ENCODE peak calls at places on chromosomes 5 and 9, in seven cellular contexts. Q is psoas muscle, H is tibial artery, E is pancreas, K is stomach, G is fibroblast of lung, A is HepG2. W is an unnamed sample.

GRCh38 chr5:132655821-132656773 is 1.9 kb upstream of the IL13 start:
- DNase-seq in Q (no peak), H (no peak), E (no peak), K (peak; percentile 27), G (peak; percentile 34), A (no peak), W (no peak)

GRCh38 chr5:6080930-6081726 is 297.2 kb downstream of the MED10 start:
- DNase-seq in Q (no peak), H (no peak), E (no peak), K (no peak), G (no peak), A (no peak), W (no peak)

GRCh38 chr9:128203842-128204551 is 818 bp downstream of the DNM1 start:
- DNase-seq in Q (no peak), H (peak; percentile 54), E (no peak), K (no peak), G (peak; percentile 57), A (no peak), W (peak; percentile 34)

GRCh38 chr5:94314507-94315170 is 303.8 kb downstream of the KIAA0825 start:
- DNase-seq in Q (no peak), H (no peak), E (no peak), K (no peak), G (peak; percentile 5), A (no peak), W (no peak)

GRCh38 chr5:177435847-177436536 is 9.5 kb downstream of the GRK6 start:
- DNase-seq in Q (no peak), H (no peak), E (no peak), K (no peak), G (no peak), A (no peak), W (no peak)

GRCh38 chr9:112112941-112113399 is 62.1 kb downstream of the SUSD1 start:
- DNase-seq in Q (no peak), H (no peak), E (peak; percentile 27), K (peak; percentile 53), G (no peak), A (peak; percentile 60), W (no peak)

GRCh38 chr5:130017173-130017572 is 112.9 kb downstream of the CHSY3 start:
- DNase-seq in Q (no peak), H (no peak), E (no peak), K (no peak), G (no peak), A (no peak), W (no peak)

GRCh38 chr5:103428411-103428871 is 134.1 kb downstream of the NUDT12 start:
- DNase-seq in Q (peak; percentile 55), H (no peak), E (peak; percentile 71), K (peak; percentile 40), G (peak; percentile 88), A (peak; percentile 27), W (peak; percentile 18)

GRCh38 chr5:43627028-43627427 is 24.0 kb downstream of the NNT start:
- DNase-seq in Q (peak; percentile 60), H (peak; percentile 28), E (no peak), K (no peak), G (peak; percentile 40), A (peak; percentile 70), W (no peak)

GRCh38 chr9:116350213-116350612 is 196.6 kb downstream of the PAPPA start:
- DNase-seq in Q (no peak), H (no peak), E (no peak), K (no peak), G (no peak), A (no peak), W (no peak)

GRCh38 chr5:172926796-172927195 is 32.4 kb upstream of the RPL26L1 start:
- DNase-seq in Q (no peak), H (no peak), E (no peak), K (no peak), G (no peak), A (no peak), W (no peak)

GRCh38 chr5:40521108-40521785 is 158.5 kb upstream of the PTGER4 start:
- DNase-seq in Q (no peak), H (no peak), E (no peak), K (no peak), G (no peak), A (no peak), W (no peak)

GRCh38 chr5:154221371-154221896 is 30.9 kb downstream of the GALNT10 start:
- DNase-seq in Q (no peak), H (peak; percentile 42), E (no peak), K (no peak), G (peak; percentile 100), A (no peak), W (no peak)

GRCh38 chr5:127298036-127298429 is 7.4 kb downstream of the MEGF10 start:
- DNase-seq in Q (no peak), H (no peak), E (no peak), K (no peak), G (no peak), A (no peak), W (no peak)

DNA sequence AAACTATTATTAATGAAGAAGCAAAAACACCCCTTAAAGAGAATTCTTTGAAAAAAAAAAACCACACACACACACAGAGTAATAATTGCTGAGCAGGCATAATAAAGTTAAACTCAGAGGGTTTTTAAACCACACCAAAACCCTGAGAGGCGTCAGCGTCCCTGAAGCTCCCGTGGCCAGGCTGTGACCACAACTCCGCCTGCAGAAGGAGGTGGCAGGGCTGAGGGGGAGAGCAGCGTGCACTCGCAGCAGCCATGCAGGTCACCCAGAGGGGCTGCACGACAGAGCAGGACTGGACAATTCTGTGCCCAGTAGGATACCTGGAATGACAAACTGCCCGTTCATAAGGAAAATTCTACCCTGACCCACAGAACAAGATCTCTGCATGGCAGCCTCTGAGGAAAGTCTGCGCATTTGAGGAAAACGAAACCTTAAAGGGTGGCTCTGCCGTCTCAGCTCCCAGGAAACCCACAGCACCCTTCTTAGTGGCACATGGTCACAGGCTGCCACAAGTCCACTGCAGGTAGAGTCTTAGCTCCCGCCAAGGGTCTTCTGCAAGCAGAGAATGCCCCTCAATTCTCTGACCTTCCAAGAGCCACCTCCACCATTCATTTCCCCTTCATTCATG is 44.0 kb downstream of the ROR2 start:
- DNase-seq in Q (no peak), H (peak; percentile 35), E (no peak), K (peak; percentile 45), G (no peak), A (no peak), W (peak; percentile 28)
- H3K4me1 ChIP-seq in Q (no peaks in the 10 kb centered on the region), H (no peaks in the 10 kb centered on the region), E (no peaks in the 10 kb centered on the region), K (peaks cover 79% of the 10 kb centered on the region), G (peaks cover 3% of the 10 kb centered on the region), A (no peaks in the 10 kb centered on the region), W (peaks cover under 1% of the 10 kb centered on the region)

DNA sequence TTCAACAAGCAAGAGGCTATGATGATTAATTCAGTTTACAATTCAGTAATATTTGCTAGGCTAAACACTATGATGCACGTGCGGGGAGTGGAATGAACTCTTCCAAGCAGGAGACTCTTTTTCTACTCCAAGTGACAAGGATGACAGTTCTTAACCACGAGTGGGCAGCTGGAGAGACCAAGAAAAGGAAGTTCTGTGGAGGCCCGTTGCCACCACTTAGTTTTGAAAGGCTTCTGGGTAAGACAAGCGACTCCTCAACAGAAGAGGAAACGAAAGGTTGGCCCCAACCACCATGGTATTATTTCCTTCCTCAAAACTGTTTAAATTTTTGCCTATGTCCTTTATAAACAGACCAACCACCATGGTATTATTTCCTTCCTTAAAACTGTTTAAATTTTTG is 2.8 kb downstream of the DCAF12 start:
- DNase-seq in Q (no peak), H (peak; percentile 61), E (no peak), K (peak; percentile 27), G (no peak), A (no peak), W (no peak)
- H3K4me3 ChIP-seq in Q (peak overlapping the region; percentile 83), H (no peak overlapping the region), E (no peak overlapping the region), K (peak overlapping the region; percentile 6), G (no peak overlapping the region), A (no peak overlapping the region), W (peak overlapping the region; percentile 86)

DNA sequence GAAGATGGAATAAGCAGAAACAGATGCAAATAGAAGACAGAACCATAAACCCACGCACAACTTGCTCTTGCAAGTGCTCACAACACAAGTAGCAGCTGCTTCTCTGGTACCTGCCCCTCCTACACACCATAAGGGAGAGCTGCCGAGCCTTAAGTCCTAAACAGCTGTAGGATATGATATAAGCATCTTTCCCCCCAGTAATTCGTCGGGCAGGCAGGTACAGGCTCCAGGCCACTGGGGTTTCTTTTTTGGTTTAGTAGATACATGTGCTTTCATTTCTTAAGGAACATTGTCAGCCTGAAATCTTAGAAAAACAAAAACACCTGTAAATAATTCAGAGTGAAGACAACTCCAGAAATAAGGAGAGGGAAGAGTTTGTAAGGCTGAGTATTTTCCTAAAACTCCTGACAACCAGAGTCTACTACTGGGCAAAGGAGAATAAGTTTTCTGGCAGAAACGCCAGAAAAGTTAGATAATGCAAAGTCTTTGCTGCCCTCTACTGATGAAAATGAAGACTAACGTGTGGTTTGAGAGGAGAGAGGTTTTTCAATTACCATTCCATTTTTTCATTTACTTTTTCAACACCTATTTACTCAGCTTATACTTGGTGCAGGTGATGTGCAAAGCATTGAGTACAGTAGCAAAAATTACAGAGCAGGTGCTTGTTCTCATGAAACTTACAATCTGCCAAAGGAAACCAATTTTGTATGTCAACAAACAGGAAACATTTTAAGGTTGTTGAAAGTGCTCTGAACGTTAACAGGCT is 20.1 kb upstream of the TCERG1 start:
- DNase-seq in Q (no peak), H (no peak), E (no peak), K (no peak), G (peak; percentile 34), A (peak; percentile 39), W (no peak)
- TF ChIP-seq CTCF in Q (peak; percentile 70), H (peak; percentile 74), E (peak; percentile 43), K (no peak), G (peak; percentile 54), A (peak; percentile 75), W (peak; percentile 74)

DNA sequence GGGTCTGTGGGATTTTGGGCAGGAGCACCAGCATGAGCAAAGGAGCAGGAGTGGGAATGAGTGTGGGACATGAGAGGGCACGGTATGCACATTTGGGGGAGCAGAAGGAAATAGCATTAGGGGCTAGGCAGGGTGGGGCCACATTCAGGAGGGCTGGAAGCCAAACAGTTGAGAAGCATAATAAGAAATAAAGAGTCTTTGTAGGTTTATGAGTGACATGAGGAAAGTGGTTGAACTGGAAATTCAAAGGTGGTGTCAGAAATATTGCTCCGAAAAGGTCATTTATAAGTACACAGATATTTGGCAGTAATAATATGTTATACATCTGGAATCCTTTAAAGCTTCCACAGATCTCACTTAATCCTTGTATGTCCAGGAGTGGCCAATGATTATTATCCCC is 26.4 kb downstream of the ARHGEF28 start:
- DNase-seq in Q (no peak), H (no peak), E (no peak), K (no peak), G (no peak), A (no peak), W (no peak)
- H3K4me1 ChIP-seq in Q (no peaks in the 10 kb centered on the region), H (no peaks in the 10 kb centered on the region), E (peaks cover 31% of the 10 kb centered on the region), K (peaks cover 62% of the 10 kb centered on the region), G (peaks cover 3% of the 10 kb centered on the region), A (peaks cover 60% of the 10 kb centered on the region), W (no peaks in the 10 kb centered on the region)

GRCh38 chr5:77630246-77631165 is 8.0 kb downstream of the OTP start:
- DNase-seq in Q (peak; percentile 67), H (no peak), E (peak; percentile 45), K (peak; percentile 43), G (peak; percentile 15), A (peak; percentile 33), W (no peak)
- H3K4me3 ChIP-seq in Q (peak overlapping the region; percentile 66), H (peak overlapping the region; percentile 57), E (peak overlapping the region; percentile 21), K (peak overlapping the region; percentile 66), G (peak overlapping the region; percentile 37), A (peak overlapping the region; percentile 78), W (peak overlapping the region; percentile 61)

GRCh38 chr9:117622347-117622746 is 81.9 kb upstream of the TLR4 start:
- DNase-seq in Q (no peak), H (no peak), E (no peak), K (no peak), G (no peak), A (no peak), W (no peak)
- TF ChIP-seq CTCF in Q (no peak), H (no peak), E (no peak), K (no peak), G (no peak), A (no peak), W (no peak)

GRCh38 chr5:142636698-142637324 is 49.1 kb downstream of the FGF1 start:
- DNase-seq in Q (no peak), H (no peak), E (no peak), K (no peak), G (no peak), A (no peak), W (no peak)
- H3K4me1 ChIP-seq in Q (no peaks in the 10 kb centered on the region), H (no peaks in the 10 kb centered on the region), E (no peaks in the 10 kb centered on the region), K (no peaks in the 10 kb centered on the region), G (peaks cover 2% of the 10 kb centered on the region), A (peaks cover 10% of the 10 kb centered on the region), W (peaks cover 49% of the 10 kb centered on the region)